ENCODE peak calls at places on chromosomes 4 and X, in ten cellular contexts. I is brain microvascular endothelial cell, N is WERI-Rb-1, B is fibroblast of mammary gland, Q is choroid plexus epithelial cell, C is B cell, W is fibroblast of pulmonary artery, L is foreskin fibroblast, E is psoas muscle, M is AG04449. P is an unnamed sample.
A peak's percentile ranks its signal among the peaks of the same experiment; 100 is the strongest.

GRCh38 chr4:170007113-170007512 is 19.1 kb downstream of the MFAP3L start:
- DNase-seq in B (no peak), E (no peak), L (no peak), I (no peak), M (no peak), N (no peak), Q (peak; percentile 57), W (no peak), C (no peak), P (no peak)

GRCh38 chrX:20265726-20266681 is 705 bp downstream of the RPS6KA3 start:
- DNase-seq in M (no peak), Q (peak; percentile 34), L (no peak), C (peak; percentile 50), N (peak; percentile 24), E (peak; percentile 28), W (peak; percentile 13), B (no peak), I (no peak), P (peak; percentile 15)

GRCh38 chr4:114115526-114115925 is 136.1 kb upstream of the ARSJ start:
- DNase-seq in N (no peak), C (no peak), W (no peak), B (no peak), L (no peak), I (no peak), M (no peak), Q (no peak), E (no peak), P (no peak)

GRCh38 chr4:34193451-34194154 is 2050.7 kb downstream of the ARAP2 start:
- DNase-seq in I (no peak), B (peak; percentile 79), Q (peak; percentile 60), N (no peak), L (peak; percentile 53), C (no peak), M (no peak), E (no peak), W (peak; percentile 49), P (no peak)

GRCh38 chrX:153938226-153938786 is 3.5 kb upstream of the NAA10 start:
- DNase-seq in I (no peak), N (peak; percentile 18), Q (no peak), C (no peak), E (no peak), B (no peak), L (no peak), M (no peak), W (no peak), P (no peak)

GRCh38 chr4:70996014-70996353 is 2.5 kb downstream of the DCK start:
- DNase-seq in C (no peak), N (no peak), W (no peak), M (no peak), I (no peak), B (no peak), Q (no peak), L (no peak), E (no peak), P (no peak)

GRCh38 chrX:42269186-42269585 is 345.8 kb upstream of the CASK start:
- DNase-seq in C (no peak), N (no peak), B (peak; percentile 18), E (no peak), L (peak; percentile 3), Q (peak; percentile 1), M (no peak), I (no peak), W (peak; percentile 23), P (no peak)

GRCh38 chr4:30605616-30606015 is 114.6 kb upstream of the PCDH7 start:
- DNase-seq in N (no peak), Q (peak; percentile 2), E (no peak), C (no peak), M (no peak), I (no peak), W (peak; percentile 20), L (no peak), B (peak; percentile 51), P (no peak)

GRCh38 chr4:1323635-1324442 is 23.2 kb upstream of the UVSSA start:
- DNase-seq in I (peak; percentile 95), W (peak; percentile 73), E (no peak), M (peak; percentile 80), Q (peak; percentile 71), B (peak; percentile 100), N (no peak), L (peak; percentile 89), C (no peak), P (no peak)

GRCh38 chrX:13119386-13119785 is 75.0 kb upstream of the FAM9C start:
- DNase-seq in M (no peak), W (peak; percentile 61), Q (peak; percentile 63), E (no peak), N (peak; percentile 16), L (no peak), B (peak; percentile 73), I (peak; percentile 50), C (no peak), P (no peak)

GRCh38 chr4:176885224-176885623 is 92.5 kb upstream of the VEGFC start:
- DNase-seq in I (no peak), L (no peak), E (no peak), Q (no peak), B (peak; percentile 50), W (peak; percentile 8), M (no peak), C (no peak), N (no peak), P (no peak)

GRCh38 chr4:169033660-169034059 is 23.6 kb upstream of the CBR4 start:
- DNase-seq in N (peak; percentile 50), B (no peak), M (no peak), E (no peak), W (no peak), C (no peak), L (no peak), Q (peak; percentile 13), I (no peak), P (no peak)

GRCh38 chr4:80305466-80305865 is 30.1 kb upstream of the CFAP299 start:
- DNase-seq in I (peak; percentile 45), L (peak; percentile 75), N (no peak), B (peak; percentile 79), C (no peak), Q (peak; percentile 19), E (no peak), M (no peak), W (peak; percentile 49), P (no peak)

GRCh38 chrX:150625875-150626274 is 57.5 kb downstream of the MTM1 start:
- DNase-seq in M (no peak), E (no peak), W (no peak), B (no peak), L (no peak), Q (no peak), C (no peak), I (no peak), N (no peak), P (no peak)

GRCh38 chr4:103075435-103075893 is 1.1 kb downstream of the SLC9B2 start:
- DNase-seq in E (no peak), W (peak; percentile 47), L (no peak), N (no peak), I (no peak), C (no peak), M (no peak), B (peak; percentile 34), Q (peak; percentile 63), P (peak; percentile 9)

DNA sequence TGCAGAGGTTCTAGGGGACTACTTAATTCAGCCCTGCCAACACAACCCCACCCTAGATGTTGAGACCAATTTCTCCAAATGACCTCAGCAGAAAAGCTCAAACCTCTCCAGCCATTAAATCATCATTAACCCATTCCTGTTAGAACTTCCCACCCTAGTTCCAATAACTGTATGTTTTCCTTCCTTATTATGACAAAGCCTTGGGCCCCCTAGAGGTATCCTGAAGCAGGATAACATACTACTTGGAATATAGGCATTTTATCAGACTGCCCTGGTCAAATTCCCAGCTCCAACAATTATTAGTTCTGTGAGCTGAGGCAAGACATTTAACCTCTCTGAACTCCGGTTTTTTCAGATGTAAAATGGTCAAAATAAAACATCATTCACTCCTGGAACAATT is 244.6 kb upstream of the TENM3 start:
- DNase-seq in C (no peak), N (no peak), Q (peak; percentile 3), B (no peak), I (no peak), E (no peak), L (no peak), W (no peak), M (no peak), P (no peak)
- TF ChIP-seq CTCF in C (no peak), N (no peak), Q (peak; percentile 40), B (peak; percentile 26), I (peak; percentile 37), E (no peak), L (peak; percentile 17), W (peak; percentile 8), M (peak; percentile 1), P (no peak)

DNA sequence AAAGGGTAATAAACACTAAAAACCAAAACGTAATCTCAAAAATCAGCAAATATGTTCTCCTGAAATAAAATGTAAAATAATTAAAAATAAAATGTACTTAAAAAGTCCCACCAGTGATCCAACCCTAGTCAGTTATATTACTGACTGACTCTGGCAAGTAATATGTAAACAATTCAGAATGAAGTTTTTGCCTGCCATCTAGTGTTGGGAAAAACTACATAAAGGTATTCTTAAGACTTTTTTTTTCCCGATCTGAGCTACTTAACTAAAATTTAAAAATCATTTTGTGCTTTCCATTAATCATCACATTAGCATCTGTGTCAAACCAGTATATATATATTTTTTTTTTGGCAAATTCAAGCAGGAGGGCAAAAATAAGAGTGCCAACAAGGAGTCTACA is 24.0 kb downstream of the RCHY1 start:
- DNase-seq in I (no peak), M (no peak), B (peak; percentile 56), W (peak; percentile 60), Q (peak; percentile 70), N (no peak), L (no peak), C (no peak), E (no peak), P (no peak)
- TF ChIP-seq CTCF in I (peak; percentile 10), M (no peak), B (peak; percentile 31), W (peak; percentile 26), Q (peak; percentile 43), N (no peak), L (peak; percentile 16), C (peak; percentile 22), E (peak; percentile 25), P (no peak)

GRCh38 chr4:121927948-121928347 is 23.9 kb downstream of the TRPC3 start:
- DNase-seq in W (no peak), C (no peak), M (no peak), E (no peak), Q (no peak), L (no peak), I (no peak), B (no peak), N (no peak), P (no peak)

DNA sequence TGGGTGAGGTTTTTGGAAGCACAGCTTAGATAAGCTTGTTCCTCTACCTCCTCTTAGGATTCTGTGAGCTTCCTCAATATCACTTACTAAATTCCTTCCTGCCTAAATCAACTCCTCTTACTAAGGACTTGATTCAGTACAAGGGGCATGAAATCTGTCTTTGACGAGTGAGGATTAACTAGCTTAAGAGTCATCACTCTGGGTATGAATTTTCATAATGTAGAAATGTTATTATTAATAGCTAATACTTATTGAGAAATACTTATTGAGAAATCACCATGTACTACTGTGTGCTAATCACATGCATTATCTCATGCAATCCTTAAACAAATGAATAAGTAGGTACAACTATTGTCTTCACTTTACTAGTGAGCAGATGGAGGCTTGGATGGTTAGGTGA is 28.6 kb downstream of the TRPC3 start:
- DNase-seq in L (no peak), I (no peak), W (no peak), N (no peak), C (no peak), B (no peak), M (no peak), Q (no peak), E (no peak), P (no peak)
- TF ChIP-seq CTCF in L (no peak), I (no peak), W (no peak), N (no peak), C (no peak), B (no peak), M (no peak), Q (no peak), E (no peak), P (no peak)

GRCh38 chrX:7074135-7074907 is 73.2 kb upstream of the STS start:
- DNase-seq in L (no peak), Q (no peak), I (no peak), C (no peak), E (no peak), M (no peak), W (no peak), N (no peak), B (no peak), P (no peak)
- TF ChIP-seq CTCF in L (no peak), Q (no peak), I (peak; percentile 15), C (no peak), E (no peak), M (no peak), W (no peak), N (no peak), B (peak; percentile 16), P (no peak)